ENCODE peak calls at places on chromosomes 2 and 18, in four cellular contexts. M is IMR-90, Q is H9, L is H1. E is an unnamed sample.

GRCh38 chr2:149928026-149928425 is 340.5 kb upstream of the MMADHC start:
- DNase-seq in M (no peak), L (no peak), Q (no peak), E (no peak)

GRCh38 chr2:169493360-169493759 is 14.1 kb downstream of the BBS5 start:
- DNase-seq in L (no peak), Q (no peak), M (no peak), E (no peak)

GRCh38 chr2:109205447-109205846 is 76.4 kb downstream of the SH3RF3 start:
- DNase-seq in Q (no peak), L (no peak), M (no peak), E (no peak)

GRCh38 chr2:39913648-39914456 is 134.8 kb upstream of the THUMPD2 start:
- DNase-seq in L (no peak), M (peak; percentile 88), Q (no peak), E (peak; percentile 77)

GRCh38 chr2:239300242-239300641 is 100.6 kb downstream of the HDAC4 start:
- DNase-seq in Q (no peak), M (no peak), L (no peak), E (no peak)

GRCh38 chr2:216142540-216142939 is 33.4 kb downstream of the XRCC5 start:
- DNase-seq in M (peak; percentile 91), L (no peak), Q (no peak), E (no peak)

GRCh38 chr2:60819155-60819862 is 62.1 kb upstream of the REL start:
- DNase-seq in M (no peak), L (no peak), Q (no peak), E (peak; percentile 20)

GRCh38 chr2:233165895-233166661 is 85.4 kb upstream of the ATG16L1 start:
- DNase-seq in Q (no peak), L (no peak), M (no peak), E (no peak)

GRCh38 chr2:37775908-37776250 is 104.4 kb upstream of the CDC42EP3 start:
- DNase-seq in M (peak; percentile 84), Q (no peak), L (no peak), E (peak; percentile 54)

GRCh38 chr18:68984342-68984741 is 186.5 kb downstream of the CCDC102B start:
- DNase-seq in L (no peak), M (no peak), Q (no peak), E (no peak)

GRCh38 chr2:64220906-64221659 is 76.9 kb upstream of the PELI1 start:
- DNase-seq in Q (no peak), L (no peak), M (no peak), E (no peak)

GRCh38 chr2:242004223-242004901 is 134.8 kb downstream of the RTP5 start:
- DNase-seq in M (no peak), L (no peak), Q (no peak), E (no peak)

GRCh38 chr2:11014026-11014425 is 102.3 kb downstream of the KCNF1 start:
- DNase-seq in Q (no peak), L (peak; percentile 10), M (no peak), E (no peak)

GRCh38 chr2:25374827-25375226 is 33.1 kb upstream of the DNMT3A start:
- DNase-seq in L (no peak), M (no peak), Q (peak; percentile 22), E (no peak)

GRCh38 chr2:109174214-109174613 is 45.2 kb downstream of the SH3RF3 start:
- DNase-seq in L (no peak), M (no peak), Q (no peak), E (no peak)

GRCh38 chr2:8537572-8538155 is 144.2 kb upstream of the ID2 start:
- DNase-seq in Q (no peak), M (no peak), L (no peak), E (no peak)

GRCh38 chr2:79860233-79861058 is 347.6 kb downstream of the CTNNA2 start:
- DNase-seq in Q (no peak), M (peak; percentile 21), L (no peak), E (peak; percentile 65)

GRCh38 chr2:200588076-200588678 is 2.4 kb downstream of the AOX1 start:
- DNase-seq in Q (no peak), M (no peak), L (no peak), E (no peak)

GRCh38 chr2:121897335-121897970 is 142.0 kb downstream of the TSN start:
- DNase-seq in M (peak; percentile 27), Q (peak; percentile 63), L (no peak), E (peak; percentile 76)

GRCh38 chr2:146312899-146313298 is 1531.9 kb upstream of the ACVR2A start:
- DNase-seq in L (no peak), Q (no peak), M (peak; percentile 48), E (peak; percentile 5)

GRCh38 chr2:215548714-215549113 is 112.8 kb upstream of the FN1 start:
- DNase-seq in Q (no peak), M (peak; percentile 80), L (no peak), E (peak; percentile 20)

GRCh38 chr2:107545851-107546250 is 280.8 kb upstream of the RGPD4 start:
- DNase-seq in L (no peak), Q (no peak), M (no peak), E (no peak)

GRCh38 chr18:36321636-36322407 is 24.3 kb downstream of the FHOD3 start:
- DNase-seq in M (peak; percentile 23), L (peak; percentile 45), Q (peak; percentile 31), E (no peak)

GRCh38 chr2:66575625-66576371 is 140.9 kb downstream of the MEIS1 start:
- DNase-seq in L (no peak), M (peak; percentile 70), Q (peak; percentile 55), E (peak; percentile 59)

GRCh38 chr2:96326564-96326963 is 1.4 kb downstream of the ITPRIPL1 start:
- DNase-seq in M (no peak), L (no peak), Q (no peak), E (no peak)

GRCh38 chr2:163878718-163879117 is 142.9 kb upstream of the FIGN start:
- DNase-seq in M (peak; percentile 9), Q (peak; percentile 67), L (peak; percentile 71), E (peak; percentile 78)

GRCh38 chr2:113150258-113150601 is 22.8 kb downstream of the IL1RN start:
- DNase-seq in Q (no peak), M (no peak), L (peak; percentile 23), E (no peak)

GRCh38 chr2:161681043-161681442 is 56.8 kb downstream of the SLC4A10 start:
- DNase-seq in Q (no peak), M (no peak), L (no peak), E (no peak)

GRCh38 chr2:112980537-112980936 is 2.7 kb downstream of the IL36G start:
- DNase-seq in M (no peak), Q (no peak), L (no peak), E (no peak)

GRCh38 chr18:3250237-3251107 is 2.9 kb downstream of the MYL12A start:
- DNase-seq in Q (no peak), L (no peak), M (peak; percentile 80), E (no peak)
- H3K27ac ChIP-seq in Q (no peak overlapping the region), L (no peak overlapping the region), M (peak overlapping the region; percentile 58), E (no peak overlapping the region)

GRCh38 chr2:18123211-18123570 is 244.7 kb downstream of the KCNS3 start:
- DNase-seq in M (no peak), L (no peak), Q (no peak), E (no peak)

GRCh38 chr2:18122544-18123210 is 244.2 kb downstream of the KCNS3 start:
- DNase-seq in L (no peak), Q (no peak), M (no peak), E (no peak)

GRCh38 chr2:18123577-18123976 is 245.1 kb downstream of the KCNS3 start:
- DNase-seq in M (no peak), L (no peak), Q (no peak), E (no peak)

GRCh38 chr2:18125279-18125678 is 246.8 kb downstream of the KCNS3 start:
- DNase-seq in M (no peak), L (no peak), Q (no peak), E (no peak)

DNA sequence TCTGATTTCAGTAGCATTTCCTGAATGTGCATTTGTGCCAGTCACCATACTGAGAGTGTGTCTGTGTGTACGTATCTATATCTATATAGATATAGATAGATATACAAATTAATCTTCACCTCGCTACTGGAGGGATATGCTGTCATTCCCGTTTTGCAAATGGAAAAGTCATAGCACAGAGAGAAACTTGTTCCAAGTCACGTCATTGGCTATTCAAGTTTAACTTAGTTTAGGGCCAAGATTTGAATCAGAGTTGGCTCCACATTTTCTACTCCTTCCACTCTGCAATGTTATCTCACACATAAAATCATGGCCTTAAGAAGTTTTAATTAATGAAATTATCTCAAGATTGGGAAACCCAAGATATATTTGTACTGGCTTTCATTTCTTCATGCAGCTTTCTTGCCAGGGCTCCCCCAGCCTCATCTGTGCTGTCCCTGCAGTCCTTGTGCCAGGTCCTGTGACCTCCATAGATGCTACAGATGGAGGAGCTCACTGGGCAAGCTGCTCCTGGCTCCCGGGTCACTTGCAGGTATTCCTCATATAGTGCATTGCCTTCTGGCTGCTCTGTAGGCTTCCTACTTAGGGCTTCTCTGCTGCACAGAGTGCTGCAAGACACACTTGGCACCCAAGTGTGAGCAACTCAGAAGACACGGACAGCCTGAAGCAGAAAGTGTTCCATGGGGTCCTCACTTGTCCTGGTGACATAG is 245.8 kb downstream of the KCNS3 start:
- DNase-seq in Q (no peak), L (no peak), M (no peak), E (no peak)
- H4K5ac ChIP-seq in Q (no peak overlapping the region), L (no peak overlapping the region), M (no peak overlapping the region), E (no peak overlapping the region)

GRCh38 chr2:230666446-230666845 is 46.2 kb upstream of the CAB39 start:
- DNase-seq in L (no peak), Q (no peak), M (no peak), E (no peak)
- H3K27ac ChIP-seq in L (no peak overlapping the region), Q (no peak overlapping the region), M (no peak overlapping the region), E (no peak overlapping the region)

GRCh38 chr18:64111950-64112349 is 36.9 kb downstream of the LINC00305 start:
- DNase-seq in M (no peak), Q (no peak), L (no peak), E (no peak)

GRCh38 chr18:64116806-64117205 is 32.1 kb downstream of the LINC00305 start:
- DNase-seq in L (no peak), Q (no peak), M (no peak), E (peak; percentile 52)

GRCh38 chr18:64115906-64116305 is 33.0 kb downstream of the LINC00305 start:
- DNase-seq in L (no peak), Q (no peak), M (no peak), E (no peak)

DNA sequence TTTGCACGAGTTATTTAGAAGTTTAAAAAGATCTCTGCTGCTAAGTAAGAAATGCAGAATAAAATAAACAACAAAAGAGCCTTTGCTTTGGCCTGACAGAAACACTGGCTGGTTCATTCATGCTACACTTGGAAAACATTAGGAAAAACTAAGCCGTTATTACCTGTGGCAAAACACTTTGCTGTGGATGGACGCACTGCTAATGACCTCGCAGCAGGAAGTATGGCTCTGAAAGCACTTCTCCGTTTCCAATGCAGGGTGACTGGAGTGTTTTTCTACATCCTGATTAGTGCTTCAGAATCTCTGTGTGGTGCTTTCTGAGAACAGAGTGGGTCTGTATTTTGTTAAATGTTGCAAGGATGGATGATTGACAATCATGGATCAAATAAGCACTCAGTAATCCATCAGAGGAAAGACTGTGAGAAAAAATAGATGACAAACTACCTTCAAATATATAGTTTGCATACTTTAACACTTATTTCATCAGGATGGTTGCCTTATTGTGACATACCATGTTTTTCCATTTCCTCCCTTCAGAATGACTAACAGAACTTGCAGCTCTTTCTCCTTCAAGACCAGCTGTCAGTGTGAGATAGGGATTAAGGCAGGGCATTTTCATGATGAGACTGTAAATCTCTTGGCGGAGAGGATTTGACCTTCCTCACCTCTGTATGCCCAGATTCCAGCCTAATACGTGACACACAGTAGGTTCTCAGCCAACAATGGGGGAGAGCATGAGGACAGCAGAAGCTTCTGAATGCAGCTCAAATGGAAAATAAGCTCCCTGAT is 38.0 kb downstream of the LINC00305 start:
- DNase-seq in L (no peak), Q (no peak), M (no peak), E (peak; percentile 75)
- H4K5ac ChIP-seq in L (no peak overlapping the region), Q (no peak overlapping the region), M (no peak overlapping the region), E (no peak overlapping the region)